ENCODE peak calls at places on chromosomes 2 and 18, in nine cellular contexts. N is NB4, M is fibroblast of mammary gland, L is upper lobe of left lung, E is progenitor cell of endocrine pancreas, C is nephron progenitor cell, S is WERI-Rb-1, Q is OCI-LY7, V is fibroblast of the aortic adventitia. F is an unnamed sample.

GRCh38 chr2:54657664-54658083 is 65.8 kb upstream of the EML6 start:
- DNase-seq in N (peak; percentile 62), M (peak; percentile 59), L (no peak), E (peak; percentile 31), C (peak; percentile 69), S (peak; percentile 83), Q (peak; percentile 65), V (peak; percentile 58), F (no peak)

GRCh38 chr2:51158236-51158635 is 126.3 kb upstream of the NRXN1 start:
- DNase-seq in N (no peak), M (no peak), L (no peak), E (no peak), C (no peak), S (no peak), Q (no peak), V (no peak), F (no peak)

GRCh38 chr2:1770566-1771380 is 26.5 kb upstream of the PXDN start:
- DNase-seq in N (no peak), M (no peak), L (no peak), E (no peak), C (no peak), S (no peak), Q (no peak), V (no peak), F (no peak)

GRCh38 chr2:186693446-186693842 is 416 bp upstream of the FAM171B start:
- DNase-seq in N (no peak), M (no peak), L (no peak), E (no peak), C (no peak), S (no peak), Q (no peak), V (no peak), F (no peak)

GRCh38 chr2:54858021-54858681 is 134.7 kb downstream of the EML6 start:
- DNase-seq in N (peak; percentile 44), M (peak; percentile 87), L (no peak), E (no peak), C (no peak), S (no peak), Q (no peak), V (peak; percentile 59), F (no peak)

GRCh38 chr2:68465081-68465916 is 1.8 kb downstream of the FBXO48 start:
- DNase-seq in N (peak; percentile 29), M (peak; percentile 63), L (no peak), E (no peak), C (no peak), S (no peak), Q (no peak), V (peak; percentile 25), F (no peak)

GRCh38 chr2:20617081-20617575 is 33.8 kb downstream of the HS1BP3 start:
- DNase-seq in N (no peak), M (peak; percentile 62), L (peak; percentile 72), E (no peak), C (peak; percentile 44), S (peak; percentile 50), Q (no peak), V (no peak), F (no peak)

GRCh38 chr2:42901076-42901645 is 108.8 kb upstream of the HAAO start:
- DNase-seq in N (no peak), M (peak; percentile 72), L (no peak), E (no peak), C (no peak), S (no peak), Q (no peak), V (peak; percentile 67), F (peak; percentile 21)

GRCh38 chr2:50346104-50346503 is 685.8 kb downstream of the NRXN1 start:
- DNase-seq in N (no peak), M (no peak), L (peak; percentile 71), E (no peak), C (peak; percentile 40), S (no peak), Q (no peak), V (no peak), F (no peak)

GRCh38 chr2:223459328-223459939 is 142.7 kb downstream of the SCG2 start:
- DNase-seq in N (peak; percentile 38), M (peak; percentile 65), L (no peak), E (no peak), C (no peak), S (no peak), Q (peak; percentile 37), V (peak; percentile 57), F (no peak)

GRCh38 chr2:8636691-8637636 is 44.9 kb upstream of the ID2 start:
- DNase-seq in N (no peak), M (no peak), L (no peak), E (no peak), C (peak; percentile 65), S (no peak), Q (no peak), V (peak; percentile 56), F (no peak)

GRCh38 chr2:198143156-198143555 is 338.8 kb downstream of the PLCL1 start:
- DNase-seq in N (no peak), M (no peak), L (no peak), E (no peak), C (no peak), S (no peak), Q (no peak), V (no peak), F (no peak)

GRCh38 chr2:20448246-20449046 is 1.6 kb downstream of the RHOB start:
- DNase-seq in N (no peak), M (peak; percentile 29), L (peak; percentile 81), E (no peak), C (no peak), S (peak; percentile 31), Q (no peak), V (peak; percentile 35), F (no peak)

GRCh38 chr18:60556326-60556725 is 183.8 kb upstream of the MC4R start:
- DNase-seq in N (no peak), M (no peak), L (peak; percentile 19), E (no peak), C (no peak), S (no peak), Q (no peak), V (no peak), F (no peak)

GRCh38 chr18:71136487-71136886 is 847.6 kb downstream of the SOCS6 start:
- DNase-seq in N (no peak), M (no peak), L (no peak), E (no peak), C (no peak), S (no peak), Q (no peak), V (no peak), F (no peak)

GRCh38 chr2:179336782-179337534 is 72.3 kb upstream of the SESTD1 start:
- DNase-seq in N (no peak), M (peak; percentile 74), L (no peak), E (no peak), C (no peak), S (no peak), Q (no peak), V (peak; percentile 75), F (no peak)

GRCh38 chr2:14633031-14633430 is 514 bp downstream of the LRATD1 start:
- DNase-seq in N (no peak), M (no peak), L (peak; percentile 46), E (no peak), C (peak; percentile 11), S (peak; percentile 21), Q (no peak), V (no peak), F (no peak)

GRCh38 chr2:216257089-216257488 is 115.2 kb downstream of the MARCHF4 start:
- DNase-seq in N (no peak), M (no peak), L (no peak), E (no peak), C (no peak), S (no peak), Q (no peak), V (no peak), F (no peak)

GRCh38 chr2:43001055-43001378 is 208.6 kb upstream of the HAAO start:
- DNase-seq in N (no peak), M (no peak), L (no peak), E (no peak), C (no peak), S (no peak), Q (no peak), V (no peak), F (no peak)

GRCh38 chr2:7377861-7378569 is 460.8 kb downstream of the RNF144A start:
- DNase-seq in N (no peak), M (no peak), L (peak; percentile 41), E (no peak), C (peak; percentile 22), S (peak; percentile 81), Q (no peak), V (no peak), F (no peak)
- TF ChIP-seq CTCF in N (no peak), M (no peak), L (peak; percentile 27), E (peak; percentile 37), C (no peak), S (peak; percentile 70), Q (no peak), V (no peak), F (no peak)

GRCh38 chr2:46508312-46508711 is 28.9 kb downstream of the TMEM247 start:
- DNase-seq in N (no peak), M (no peak), L (no peak), E (no peak), C (no peak), S (no peak), Q (no peak), V (no peak), F (no peak)
- TF ChIP-seq CTCF in N (no peak), M (no peak), L (no peak), E (no peak), C (no peak), S (no peak), Q (no peak), V (no peak), F (no peak)

GRCh38 chr2:75608684-75609333 is 37.8 kb upstream of the MRPL19 start:
- DNase-seq in N (peak; percentile 50), M (peak; percentile 55), L (peak; percentile 93), E (peak; percentile 71), C (peak; percentile 75), S (peak; percentile 67), Q (peak; percentile 20), V (peak; percentile 54), F (no peak)

GRCh38 chr2:75610671-75611070 is 35.9 kb upstream of the MRPL19 start:
- DNase-seq in N (no peak), M (no peak), L (no peak), E (no peak), C (no peak), S (no peak), Q (no peak), V (no peak), F (no peak)

GRCh38 chr2:75609937-75610508 is 36.6 kb upstream of the MRPL19 start:
- DNase-seq in N (no peak), M (peak; percentile 43), L (no peak), E (no peak), C (no peak), S (no peak), Q (no peak), V (peak; percentile 41), F (no peak)

GRCh38 chr2:75607988-75608683 is 38.4 kb upstream of the MRPL19 start:
- DNase-seq in N (no peak), M (no peak), L (no peak), E (no peak), C (peak; percentile 20), S (no peak), Q (no peak), V (no peak), F (no peak)

GRCh38 chr2:75609334-75609689 is 37.3 kb upstream of the MRPL19 start:
- DNase-seq in N (no peak), M (no peak), L (no peak), E (no peak), C (no peak), S (no peak), Q (no peak), V (no peak), F (no peak)
- TF ChIP-seq CTCF in N (no peak), M (no peak), L (no peak), E (no peak), C (peak; percentile 7), S (no peak), Q (peak; percentile 49), V (no peak), F (no peak)

GRCh38 chr2:61320181-61320580 is 150.7 kb downstream of the USP34 start:
- DNase-seq in N (no peak), M (no peak), L (no peak), E (no peak), C (no peak), S (no peak), Q (no peak), V (no peak), F (no peak)
- TF ChIP-seq CTCF in N (no peak), M (no peak), L (no peak), E (no peak), C (no peak), S (no peak), Q (no peak), V (no peak), F (no peak)

F was measured in omental fat pad.